ENCODE peak calls at places on chromosomes 5 and 9, in six cellular contexts. V, X, F, I, M and A are unnamed samples. For H3K4me1, the result is how much of the 10 kb centered on the place peaks cover.

GRCh38 chr5:152170350-152170749 is 234.7 kb downstream of the NMUR2 start:
- DNase-seq in I (no peak), X (no peak), F (peak), V (no peak), M (no peak), A (peak)

GRCh38 chr5:127856310-127856709 is 153.1 kb downstream of the CCDC192 start:
- DNase-seq in M (no peak), X (peak), F (no peak), I (no peak), V (no peak), A (no peak)

GRCh38 chr9:117696141-117696540 is 8.1 kb upstream of the TLR4 start:
- DNase-seq in V (no peak), I (no peak), M (no peak), F (peak), X (no peak), A (no peak)

GRCh38 chr5:145856285-145856818 is 16.5 kb downstream of the GRXCR2 start:
- DNase-seq in V (peak), M (peak), F (peak), I (no peak), X (peak), A (peak)

GRCh38 chr5:74865799-74866652 is at the start of gene FAM169A:
- DNase-seq in F (no peak), X (peak), V (peak), M (no peak), I (no peak), A (peak)

GRCh38 chr5:109645591-109646236 is 44.0 kb upstream of the MAN2A1 start:
- DNase-seq in I (no peak), V (no peak), F (no peak), X (no peak), M (no peak), A (no peak)

GRCh38 chr9:34701769-34702736 is 7.9 kb downstream of the CCL21 start:
- DNase-seq in X (peak), V (peak), I (no peak), F (peak), M (peak), A (peak)

GRCh38 chr9:133268335-133269056 is 6.5 kb downstream of the ABO start:
- DNase-seq in X (no peak), F (no peak), I (no peak), V (no peak), M (no peak), A (no peak)

GRCh38 chr9:34069831-34070230 is 21.1 kb upstream of the UBAP2 start:
- DNase-seq in X (no peak), V (no peak), I (no peak), F (no peak), M (no peak), A (no peak)

GRCh38 chr9:5231212-5231611 is at the start of gene INSL4:
- DNase-seq in I (no peak), V (peak), F (no peak), X (no peak), M (no peak), A (no peak)

GRCh38 chr5:56815657-56816545 is 552 bp downstream of the MAP3K1 start:
- DNase-seq in V (peak), I (no peak), X (peak), M (no peak), F (peak), A (peak)

GRCh38 chr5:665541-665955 is 27.6 kb downstream of the TPPP start:
- DNase-seq in X (no peak), V (no peak), F (no peak), M (no peak), I (no peak), A (peak)

GRCh38 chr5:159341914-159342313 is 11.6 kb upstream of the IL12B start:
- DNase-seq in M (peak), F (peak), V (peak), X (peak), I (peak), A (peak)
- H3K4me1 ChIP-seq in M (under half), F (under half), V (under half), X (under half), I (under half), A (under half)

DNA sequence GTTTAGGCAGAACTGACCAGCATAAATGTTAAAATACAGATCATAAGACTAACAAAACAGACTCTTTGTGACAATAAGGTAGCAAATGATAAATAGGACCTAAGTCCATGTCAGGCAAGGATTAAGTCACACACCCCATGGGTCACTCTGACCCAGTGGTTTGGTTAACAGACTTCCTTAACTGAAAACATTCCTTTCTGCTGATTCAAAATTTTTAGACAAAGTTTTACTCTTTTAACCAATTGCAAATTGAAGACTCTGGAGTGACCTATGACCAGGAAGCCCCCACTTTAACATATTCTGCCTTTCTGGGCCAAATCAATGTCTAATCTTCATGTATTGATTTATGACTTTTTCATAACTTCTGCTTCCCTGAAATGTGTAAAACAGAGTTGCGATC is 4.9 kb upstream of the NXNL2 start:
- DNase-seq in V (peak), I (no peak), F (no peak), X (no peak), M (no peak), A (no peak)
- H3K4me3 ChIP-seq in V (no peak), I (no peak), F (no peak), X (no peak), M (no peak), A (no peak)

GRCh38 chr5:51148437-51148836 is 234.8 kb upstream of the ISL1 start:
- DNase-seq in X (no peak), F (no peak), V (no peak), M (no peak), I (no peak), A (no peak)
- H3K4me1 ChIP-seq in X (under half), F (under half), V (under half), M (under half), I (under half), A (under half)

DNA sequence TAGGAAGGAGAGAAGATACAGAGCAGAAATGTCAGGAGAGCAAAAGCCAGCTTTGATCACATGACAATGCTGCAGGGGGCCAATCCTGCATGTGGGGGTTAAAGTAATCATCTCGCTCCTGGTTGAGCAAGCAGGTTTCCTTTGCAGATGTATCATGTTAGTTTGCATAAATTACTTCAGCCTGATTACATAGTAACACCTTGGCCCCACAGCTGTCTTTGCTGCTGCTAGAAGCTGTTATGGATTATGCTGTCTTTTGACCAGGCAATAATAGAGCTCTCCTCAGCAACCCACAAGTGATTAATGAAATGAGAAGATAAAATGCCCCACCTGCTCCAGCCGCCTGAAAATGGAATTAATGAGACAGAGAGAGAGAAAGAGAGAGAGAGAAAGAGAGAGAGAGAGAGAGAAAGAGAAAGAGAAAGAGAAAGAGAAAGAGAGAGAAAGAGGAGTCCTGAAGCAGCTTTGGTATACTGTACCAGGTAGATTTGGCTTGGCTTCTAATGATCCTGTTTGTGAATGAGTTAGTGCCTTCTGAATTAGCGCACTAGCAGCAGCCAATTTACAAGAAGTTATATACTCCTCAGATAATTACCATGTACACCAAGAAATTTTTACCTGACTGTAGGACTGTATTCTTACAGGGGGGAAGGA is 174.3 kb upstream of the RORB start:
- DNase-seq in F (no peak), V (no peak), M (no peak), I (no peak), X (no peak), A (no peak)
- H3K4me3 ChIP-seq in F (no peak), V (no peak), M (no peak), I (no peak), X (no peak), A (no peak)

GRCh38 chr9:124779368-124780059 is 2.6 kb downstream of the OLFML2A start:
- DNase-seq in X (peak), M (no peak), I (no peak), V (peak), F (peak), A (no peak)
- H3K4me1 ChIP-seq in X (under half), M (half or more), I (under half), V (under half), F (under half), A (under half)

DNA sequence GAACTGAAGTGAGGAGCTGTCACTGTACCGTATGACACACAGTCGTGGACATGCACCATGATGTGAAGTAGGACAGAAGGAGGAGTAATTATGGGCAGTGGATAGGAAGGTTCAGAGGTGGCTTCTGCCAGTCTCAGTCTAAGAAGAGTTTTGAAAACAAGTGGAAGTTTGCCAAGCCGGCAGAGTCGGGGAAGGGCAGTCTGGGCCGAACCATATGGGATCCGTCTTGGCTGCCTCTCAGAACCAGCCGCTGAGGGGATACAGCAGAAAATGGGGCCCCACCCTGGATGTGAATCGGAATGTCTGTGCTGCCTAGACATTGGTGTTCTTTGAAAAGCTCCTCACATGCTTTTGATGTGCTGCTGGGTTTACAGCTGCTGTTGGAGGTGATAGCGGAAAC is 11.1 kb downstream of the SNX18 start:
- DNase-seq in M (no peak), V (no peak), X (no peak), F (no peak), I (no peak), A (no peak)
- H3K4me3 ChIP-seq in M (no peak), V (no peak), X (no peak), F (no peak), I (no peak), A (peak)

GRCh38 chr9:128550770-128551651 is 1.4 kb upstream of the SPTAN1 start:
- DNase-seq in I (no peak), M (peak), F (no peak), X (peak), V (peak), A (no peak)

GRCh38 chr9:128551652-128552152 is 685 bp upstream of the SPTAN1 start:
- DNase-seq in M (no peak), V (no peak), I (no peak), F (no peak), X (peak), A (no peak)

GRCh38 chr9:128553695-128554094 is 1.3 kb downstream of the SPTAN1 start:
- DNase-seq in F (no peak), X (peak), V (peak), M (no peak), I (no peak), A (no peak)

GRCh38 chr9:128552744-128553221 is 396 bp downstream of the SPTAN1 start:
- DNase-seq in X (peak), F (peak), I (no peak), V (no peak), M (peak), A (peak)

GRCh38 chr9:128552153-128552743 is at the start of gene SPTAN1:
- DNase-seq in X (peak), I (peak), M (peak), V (peak), F (peak), A (peak)
- H3K4me1 ChIP-seq in X (under half), I (under half), M (half or more), V (under half), F (under half), A (under half)

GRCh38 chr9:16725066-16725465 is 145.4 kb downstream of the BNC2 start:
- DNase-seq in M (no peak), F (no peak), V (no peak), X (no peak), I (no peak), A (no peak)

GRCh38 chr9:16726718-16727451 is 143.6 kb downstream of the BNC2 start:
- DNase-seq in X (peak), I (peak), F (peak), M (peak), V (peak), A (peak)

GRCh38 chr9:16728128-16728505 is 142.4 kb downstream of the BNC2 start:
- DNase-seq in V (peak), I (no peak), M (no peak), F (no peak), X (no peak), A (no peak)

GRCh38 chr9:16727452-16728127 is 142.9 kb downstream of the BNC2 start:
- DNase-seq in I (no peak), F (no peak), V (peak), X (no peak), M (no peak), A (no peak)

GRCh38 chr9:16726023-16726422 is 144.4 kb downstream of the BNC2 start:
- DNase-seq in X (peak), V (peak), I (no peak), F (no peak), M (no peak), A (no peak)
- H3K4me3 ChIP-seq in X (peak), V (peak), I (no peak), F (no peak), M (peak), A (no peak)

GRCh38 chr9:95104966-95105365 is 212.5 kb downstream of the FANCC start:
- DNase-seq in X (no peak), I (no peak), F (peak), V (no peak), M (no peak), A (no peak)

GRCh38 chr9:95105519-95106287 is 211.8 kb downstream of the FANCC start:
- DNase-seq in M (no peak), X (no peak), F (no peak), I (no peak), V (no peak), A (peak)

GRCh38 chr9:95107976-95108375 is 209.5 kb downstream of the FANCC start:
- DNase-seq in V (no peak), I (no peak), M (no peak), F (no peak), X (no peak), A (peak)

GRCh38 chr9:95108777-95109176 is 208.7 kb downstream of the FANCC start:
- DNase-seq in X (no peak), M (no peak), F (no peak), I (no peak), V (no peak), A (no peak)

DNA sequence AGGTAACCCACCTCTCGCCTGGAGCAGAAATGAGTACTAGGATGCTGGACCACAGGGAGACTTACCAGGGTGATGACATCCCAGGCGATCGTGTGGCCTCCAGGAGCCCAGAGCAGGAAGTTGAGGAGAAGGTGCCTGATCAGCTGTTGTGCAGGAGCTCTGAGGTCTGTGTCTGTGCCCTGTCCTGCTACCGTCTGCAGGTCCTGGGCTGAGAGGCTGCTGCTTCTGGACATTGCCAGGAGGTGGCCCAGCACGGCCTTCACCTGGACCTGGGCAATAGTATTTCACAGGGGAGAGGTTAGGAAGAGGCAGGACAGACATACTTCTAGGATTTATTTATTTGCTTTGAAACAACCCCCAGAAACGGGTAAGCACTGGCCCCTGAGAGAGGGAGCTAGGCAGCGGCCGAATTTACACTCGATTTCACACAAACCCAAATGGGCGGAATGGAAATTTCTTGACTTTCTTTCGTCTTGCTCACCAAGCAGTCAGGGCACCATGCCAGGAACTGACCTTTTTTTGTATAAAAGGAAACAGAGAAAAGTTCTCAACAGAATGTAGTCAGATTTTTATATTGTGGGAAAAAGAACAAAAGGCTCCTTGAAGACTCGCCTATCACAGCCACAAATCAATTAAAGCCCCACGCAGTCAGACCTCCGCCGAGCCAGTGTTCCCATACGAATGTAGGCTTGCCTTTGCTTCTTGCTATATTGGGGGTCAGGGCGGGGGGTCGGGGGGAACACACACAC is 210.3 kb downstream of the FANCC start:
- DNase-seq in M (no peak), F (no peak), X (no peak), I (no peak), V (peak), A (peak)
- H3K4me1 ChIP-seq in M (under half), F (half or more), X (under half), I (under half), V (under half), A (under half)